ENCODE peak calls at places on chromosome 2, in four cellular contexts. One of them, this sample, is unnamed.

GRCh38 chr2:150552421-150552820 is 65.0 kb upstream of the RND3 start:
- DNase-seq in HepG2: no peak
- DNase-seq in GM12878: no peak
- DNase-seq in K562: no peak
- DNase-seq in this sample: no peak

GRCh38 chr2:121356058-121356640 is 71.1 kb upstream of the TFCP2L1 start:
- DNase-seq in HepG2: peak
- DNase-seq in GM12878: no peak
- DNase-seq in K562: peak
- DNase-seq in this sample: peak

GRCh38 chr2:104703669-104704068 is 150.2 kb upstream of the POU3F3 start:
- DNase-seq in HepG2: no peak
- DNase-seq in GM12878: no peak
- DNase-seq in K562: no peak
- DNase-seq in this sample: no peak

GRCh38 chr2:68225119-68225632 is 27.2 kb downstream of the PPP3R1 start:
- DNase-seq in HepG2: peak
- DNase-seq in K562: peak
- DNase-seq in GM12878: peak
- DNase-seq in this sample: peak

GRCh38 chr2:237872178-237872887 is 12.9 kb downstream of the RAMP1 start:
- DNase-seq in HepG2: no peak
- DNase-seq in K562: no peak
- DNase-seq in GM12878: no peak
- DNase-seq in this sample: no peak

GRCh38 chr2:233421091-233421816 is 67.0 kb downstream of the DGKD start:
- DNase-seq in K562: no peak
- DNase-seq in HepG2: no peak
- DNase-seq in GM12878: no peak
- DNase-seq in this sample: no peak

GRCh38 chr2:210399440-210400041 is 77.0 kb downstream of the LANCL1 start:
- DNase-seq in GM12878: no peak
- DNase-seq in HepG2: peak
- DNase-seq in K562: no peak
- DNase-seq in this sample: no peak

GRCh38 chr2:178066890-178067669 is 5.5 kb downstream of the PDE11A start:
- DNase-seq in K562: no peak
- DNase-seq in GM12878: no peak
- DNase-seq in HepG2: no peak
- DNase-seq in this sample: no peak

GRCh38 chr2:55759271-55759921 is 65.8 kb upstream of the PNPT1 start:
- DNase-seq in HepG2: no peak
- DNase-seq in GM12878: no peak
- DNase-seq in K562: no peak
- DNase-seq in this sample: no peak

GRCh38 chr2:227719637-227720036 is 1.8 kb upstream of the SLC19A3 start:
- DNase-seq in K562: no peak
- DNase-seq in GM12878: no peak
- DNase-seq in HepG2: no peak
- DNase-seq in this sample: no peak

GRCh38 chr2:109659356-109660045 is 45.3 kb downstream of the SOWAHC start:
- DNase-seq in GM12878: no peak
- DNase-seq in HepG2: no peak
- DNase-seq in K562: no peak
- DNase-seq in this sample: no peak

GRCh38 chr2:85662899-85663683 is 4.9 kb downstream of the SFTPB start:
- DNase-seq in GM12878: no peak
- DNase-seq in HepG2: peak
- DNase-seq in K562: peak
- DNase-seq in this sample: no peak

GRCh38 chr2:176493221-176493825 is 224.1 kb downstream of the MTX2 start:
- DNase-seq in HepG2: no peak
- DNase-seq in GM12878: no peak
- DNase-seq in K562: no peak
- DNase-seq in this sample: no peak

GRCh38 chr2:10912076-10912731 is 470 bp downstream of the KCNF1 start:
- DNase-seq in GM12878: no peak
- DNase-seq in K562: no peak
- DNase-seq in HepG2: no peak
- DNase-seq in this sample: no peak
- TF ChIP-seq FOXK2 in GM12878: no peak
- TF ChIP-seq FOXK2 in K562: no peak
- TF ChIP-seq FOXK2 in HepG2: no peak
- TF ChIP-seq FOXK2 in this sample: no peak

GRCh38 chr2:100394111-100394641 is 23.3 kb downstream of the CHST10 start:
- DNase-seq in K562: no peak
- DNase-seq in GM12878: peak
- DNase-seq in HepG2: no peak
- DNase-seq in this sample: no peak

GRCh38 chr2:100397117-100397860 is 20.2 kb downstream of the CHST10 start:
- DNase-seq in K562: no peak
- DNase-seq in HepG2: no peak
- DNase-seq in GM12878: no peak
- DNase-seq in this sample: no peak

GRCh38 chr2:100395532-100396350 is 21.7 kb downstream of the CHST10 start:
- DNase-seq in K562: no peak
- DNase-seq in GM12878: no peak
- DNase-seq in HepG2: no peak
- DNase-seq in this sample: no peak

GRCh38 chr2:100397976-100398375 is 19.5 kb downstream of the CHST10 start:
- DNase-seq in K562: no peak
- DNase-seq in HepG2: no peak
- DNase-seq in GM12878: no peak
- DNase-seq in this sample: no peak

GRCh38 chr2:100396483-100396882 is 21.0 kb downstream of the CHST10 start:
- DNase-seq in GM12878: no peak
- DNase-seq in HepG2: no peak
- DNase-seq in K562: no peak
- DNase-seq in this sample: no peak
- TF ChIP-seq FOXK2 in GM12878: no peak
- TF ChIP-seq FOXK2 in HepG2: no peak
- TF ChIP-seq FOXK2 in K562: no peak
- TF ChIP-seq FOXK2 in this sample: no peak

DNA sequence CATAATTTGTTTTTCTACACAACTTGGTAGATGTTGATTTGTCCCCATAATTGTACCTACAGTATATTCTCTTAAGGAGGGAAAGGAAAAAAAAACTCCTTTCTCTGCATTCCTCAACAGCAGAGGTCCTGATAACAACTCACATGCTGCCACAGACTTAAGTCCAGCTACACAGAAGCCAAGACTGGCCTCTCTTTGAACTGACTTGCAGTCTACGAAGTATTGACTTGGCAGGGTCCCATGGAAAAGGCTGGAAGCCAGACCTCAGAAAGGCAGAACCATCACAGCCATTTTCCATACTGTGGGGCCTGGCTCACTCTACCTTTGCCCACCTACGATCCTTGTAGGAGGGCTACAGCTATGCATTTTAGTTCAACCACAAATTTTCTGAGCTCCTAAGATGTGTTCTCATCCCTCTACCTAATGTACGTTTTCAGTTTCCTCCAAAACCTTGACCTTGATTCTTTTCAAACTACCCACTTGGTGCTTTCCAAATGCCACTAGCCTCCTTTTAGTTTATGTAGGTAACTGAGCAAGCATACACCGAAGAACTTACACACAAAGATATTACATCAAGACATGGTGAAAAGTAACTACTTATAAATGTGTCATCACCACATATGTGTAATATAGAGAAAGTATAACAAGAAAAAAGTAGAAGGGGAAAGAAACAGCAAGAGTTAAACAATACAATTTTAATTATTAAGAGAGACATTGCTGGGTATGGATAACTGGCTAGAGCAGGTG is 12.2 kb downstream of the LONRF2 start:
- DNase-seq in GM12878: no peak
- DNase-seq in HepG2: no peak
- DNase-seq in K562: no peak
- DNase-seq in this sample: no peak
- TF ChIP-seq FOXK2 in GM12878: no peak
- TF ChIP-seq FOXK2 in HepG2: no peak
- TF ChIP-seq FOXK2 in K562: no peak
- TF ChIP-seq FOXK2 in this sample: no peak

DNA sequence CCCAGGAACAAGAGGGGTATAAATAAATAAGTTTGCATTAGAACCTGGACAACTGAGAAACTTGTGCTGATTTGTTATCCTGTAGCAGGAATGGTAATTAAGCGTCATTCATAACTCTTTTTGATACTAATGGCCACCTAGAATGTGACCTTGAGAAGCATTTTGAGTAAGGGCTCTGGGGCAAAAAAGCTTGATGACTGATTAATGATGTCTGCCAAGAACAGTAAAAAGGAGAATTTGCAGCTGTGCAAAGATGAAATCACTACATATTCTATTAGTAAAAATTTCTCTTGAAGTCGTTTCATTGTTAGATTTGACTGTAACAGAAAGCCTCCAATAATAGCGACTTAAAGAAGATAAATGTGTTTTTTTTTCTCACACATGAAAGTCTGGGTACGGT is 157.7 kb downstream of the PRKCE start:
- DNase-seq in K562: no peak
- DNase-seq in HepG2: no peak
- DNase-seq in GM12878: no peak
- DNase-seq in this sample: no peak
- TF ChIP-seq FOXK2 in K562: no peak
- TF ChIP-seq FOXK2 in HepG2: no peak
- TF ChIP-seq FOXK2 in GM12878: no peak
- TF ChIP-seq FOXK2 in this sample: no peak

GRCh38 chr2:217614498-217614897 is 388.3 kb downstream of the TNS1 start:
- DNase-seq in GM12878: peak
- DNase-seq in K562: no peak
- DNase-seq in HepG2: no peak
- DNase-seq in this sample: no peak
- TF ChIP-seq FOXK2 in GM12878: no peak
- TF ChIP-seq FOXK2 in K562: no peak
- TF ChIP-seq FOXK2 in HepG2: no peak
- TF ChIP-seq FOXK2 in this sample: no peak

GRCh38 chr2:74890711-74891110 is 56.8 kb downstream of the HK2 start:
- DNase-seq in GM12878: no peak
- DNase-seq in K562: no peak
- DNase-seq in HepG2: no peak
- DNase-seq in this sample: no peak

GRCh38 chr2:74893332-74893731 is 59.4 kb downstream of the HK2 start:
- DNase-seq in HepG2: no peak
- DNase-seq in GM12878: no peak
- DNase-seq in K562: no peak
- DNase-seq in this sample: no peak

GRCh38 chr2:74892609-74893008 is 58.7 kb downstream of the HK2 start:
- DNase-seq in HepG2: no peak
- DNase-seq in K562: no peak
- DNase-seq in GM12878: no peak
- DNase-seq in this sample: no peak

GRCh38 chr2:74889159-74889558 is 55.2 kb downstream of the HK2 start:
- DNase-seq in K562: no peak
- DNase-seq in GM12878: no peak
- DNase-seq in HepG2: no peak
- DNase-seq in this sample: no peak

DNA sequence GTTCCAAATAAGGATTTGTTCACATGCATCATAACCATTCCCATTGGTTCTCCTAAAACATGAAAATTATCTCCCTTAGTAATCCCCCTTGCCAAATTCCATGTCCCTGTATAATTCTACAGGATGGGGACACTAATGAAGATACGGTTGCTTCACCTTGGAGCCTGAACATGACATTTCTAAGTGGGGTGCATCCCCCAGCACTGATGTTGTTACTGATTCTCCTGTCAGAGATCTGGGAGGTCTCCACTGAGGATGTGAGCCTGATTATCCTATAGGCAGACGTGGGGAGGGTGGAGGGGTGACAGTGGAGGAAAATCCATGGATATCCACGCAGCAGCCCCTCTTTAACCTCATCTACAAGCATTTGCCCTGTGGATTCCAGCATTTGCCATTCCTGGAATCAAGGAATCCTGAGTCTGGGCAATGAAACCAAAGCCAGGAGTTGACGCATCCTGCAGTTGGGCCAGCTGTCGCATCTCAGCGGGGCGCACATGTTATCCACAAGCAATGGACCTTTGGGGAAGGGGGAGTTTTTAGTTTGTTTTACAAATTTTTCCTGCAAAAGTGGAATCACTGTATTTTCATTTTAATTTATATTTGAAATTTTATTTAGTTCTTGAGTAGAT is 57.3 kb downstream of the HK2 start:
- DNase-seq in GM12878: no peak
- DNase-seq in HepG2: no peak
- DNase-seq in K562: no peak
- DNase-seq in this sample: no peak
- TF ChIP-seq FOXK2 in GM12878: no peak
- TF ChIP-seq FOXK2 in HepG2: no peak
- TF ChIP-seq FOXK2 in K562: no peak
- TF ChIP-seq FOXK2 in this sample: no peak

DNA sequence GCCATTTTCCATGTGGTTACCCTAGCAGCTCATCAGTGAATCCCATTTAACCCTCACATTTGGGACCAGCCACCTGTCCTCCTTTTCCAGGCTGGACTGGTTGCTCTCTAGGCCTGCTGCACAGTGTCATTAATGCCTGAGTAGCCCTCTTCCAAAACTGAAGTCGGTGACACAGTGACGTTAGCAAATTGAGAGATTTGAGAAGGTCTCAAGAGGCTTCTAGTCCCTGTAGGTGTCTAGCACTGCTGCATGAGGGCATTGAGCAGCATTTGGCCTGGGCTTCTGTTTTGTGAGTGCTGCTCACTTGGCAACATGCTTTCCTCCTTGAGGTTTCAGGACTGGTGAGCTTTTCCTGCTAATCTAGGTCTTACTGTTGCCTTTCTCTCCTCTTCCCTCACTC is 36.7 kb downstream of the PKP4 start:
- DNase-seq in K562: no peak
- DNase-seq in GM12878: no peak
- DNase-seq in HepG2: no peak
- DNase-seq in this sample: no peak
- TF ChIP-seq FOXK2 in K562: no peak
- TF ChIP-seq FOXK2 in GM12878: no peak
- TF ChIP-seq FOXK2 in HepG2: no peak
- TF ChIP-seq FOXK2 in this sample: no peak

DNA sequence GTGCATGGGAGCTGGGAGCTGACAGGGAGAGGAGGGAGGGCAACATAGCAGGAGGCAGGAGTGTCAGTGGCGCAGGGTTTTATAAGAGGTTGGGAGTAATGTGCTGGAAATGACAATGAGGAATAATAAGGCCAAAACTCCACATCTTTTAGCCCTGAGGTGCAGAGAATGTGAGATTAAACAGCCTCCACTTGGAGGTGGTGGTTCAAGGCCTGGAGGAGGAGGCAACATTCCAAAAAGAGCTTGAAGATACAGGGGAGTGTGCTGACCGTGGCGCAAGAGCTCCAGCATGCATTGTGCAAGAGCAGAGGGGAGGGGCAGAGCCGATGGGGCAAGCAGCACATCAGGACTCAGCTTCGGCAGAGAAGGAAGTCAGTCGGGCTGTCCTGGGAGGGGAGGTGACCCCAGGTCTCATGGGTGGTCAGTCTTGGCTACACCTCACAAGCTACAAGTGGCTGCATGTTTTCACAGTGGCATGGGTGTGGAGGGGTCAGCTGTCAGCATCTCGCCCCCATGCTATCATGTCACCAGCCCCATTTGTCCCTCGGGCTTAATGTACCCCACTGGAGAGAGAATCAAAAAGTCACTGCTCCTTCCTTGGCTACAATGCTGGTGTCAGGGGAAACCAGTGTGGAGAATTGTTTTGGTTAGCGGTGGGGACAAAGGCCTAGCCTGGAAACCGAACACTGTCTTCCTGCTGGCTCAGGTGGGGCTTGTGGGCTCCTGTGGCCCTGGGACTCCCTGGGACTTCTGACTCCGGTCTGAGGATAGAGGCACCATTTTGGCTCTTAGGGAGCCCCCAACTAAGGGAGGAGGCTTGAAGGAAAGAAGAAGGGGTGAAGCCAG is 208.0 kb downstream of the ZFP36L2 start:
- DNase-seq in HepG2: peak
- DNase-seq in GM12878: no peak
- DNase-seq in K562: no peak
- DNase-seq in this sample: no peak
- TF ChIP-seq FOXK2 in HepG2: no peak
- TF ChIP-seq FOXK2 in GM12878: no peak
- TF ChIP-seq FOXK2 in K562: no peak
- TF ChIP-seq FOXK2 in this sample: no peak